ENCODE peak calls at places on chromosome 19, in four cellular contexts. T is foreskin fibroblast, S is GM10248, C is cardiac muscle cell. Q is an unnamed sample.

GRCh38 chr19:29860492-29860891 is 48.7 kb downstream of the CCNE1 start:
- DNase-seq in T (no peak), C (no peak), S (no peak), Q (no peak)

GRCh38 chr19:15437355-15438123 is 12.2 kb downstream of the WIZ start:
- DNase-seq in C (no peak), S (no peak), T (peak), Q (no peak)

GRCh38 chr19:35066691-35067563 is 25.4 kb downstream of the HPN start:
- DNase-seq in T (peak), C (peak), S (peak), Q (peak)

GRCh38 chr19:38970664-38971532 is 4.6 kb downstream of the FBXO17 start:
- DNase-seq in C (no peak), S (no peak), T (peak), Q (no peak)

GRCh38 chr19:33684550-33685303 is 63.0 kb downstream of the CHST8 start:
- DNase-seq in S (no peak), T (no peak), C (no peak), Q (no peak)

GRCh38 chr19:47713046-47714021 is at the start of gene EHD2:
- DNase-seq in T (peak), C (peak), S (peak), Q (no peak)

GRCh38 chr19:56245062-56245740 is 27.3 kb upstream of the EDDM13 start:
- DNase-seq in T (peak), S (no peak), C (no peak), Q (no peak)

GRCh38 chr19:7515471-7516226 is at the start of gene ZNF358:
- DNase-seq in C (peak), T (peak), S (peak), Q (peak)

GRCh38 chr19:35030257-35031071 is at the start of gene SCN1B:
- DNase-seq in C (peak), T (peak), S (peak), Q (no peak)

GRCh38 chr19:3932931-3933810 is at the start of gene NMRK2:
- DNase-seq in S (peak), C (peak), T (no peak), Q (no peak)

GRCh38 chr19:4140237-4140711 is 13.2 kb upstream of the CREB3L3 start:
- DNase-seq in T (peak), S (peak), C (peak), Q (peak)

GRCh38 chr19:54674021-54674617 is 11.3 kb downstream of the LILRB4 start:
- DNase-seq in T (peak), S (peak), C (no peak), Q (peak)

GRCh38 chr19:54906819-54907218 is 871 bp downstream of the NCR1 start:
- DNase-seq in T (no peak), S (no peak), C (no peak), Q (no peak)

GRCh38 chr19:54248016-54248601 is 5.5 kb upstream of the LILRA6 start:
- DNase-seq in C (no peak), S (no peak), T (peak), Q (peak)

GRCh38 chr19:5407356-5407755 is 47.9 kb upstream of the ZNRF4 start:
- DNase-seq in C (no peak), S (no peak), T (peak), Q (no peak)

GRCh38 chr19:4969772-4970531 is 1.0 kb downstream of the KDM4B start:
- DNase-seq in S (peak), T (peak), C (peak), Q (peak)

GRCh38 chr19:47123406-47123805 is 7.2 kb upstream of the SAE1 start:
- DNase-seq in T (peak), C (no peak), S (no peak), Q (no peak)